ENCODE peak calls at places on chromosomes 2 and 18, in five cellular contexts. S is AML-193; U is stimulated activated CD4-positive, alpha-beta T cell treated with anti-CD3 and anti-CD28 coated beads, Interleukin-2, amount 100 ng/mL, for 48 hours; Y is lung microvascular endothelial cell; J is pons. A is an unnamed sample.

GRCh38 chr2:180573951-180574350 is 406.5 kb upstream of the UBE2E3 start:
- DNase-seq in S (no peak), U (no peak), Y (no peak), J (no peak), A (no peak)

GRCh38 chr2:11097038-11097720 is 58.1 kb upstream of the SLC66A3 start:
- DNase-seq in S (no peak), U (no peak), Y (no peak), J (no peak), A (no peak)

GRCh38 chr2:62998949-62999348 is 51.7 kb upstream of the OTX1 start:
- DNase-seq in S (no peak), U (no peak), Y (peak; percentile 25), J (no peak), A (no peak)

GRCh38 chr2:64222351-64222750 is 78.1 kb upstream of the PELI1 start:
- DNase-seq in S (no peak), U (no peak), Y (peak; percentile 80), J (peak; percentile 85), A (no peak)

GRCh38 chr2:40543381-40543780 is 91.5 kb upstream of the SLC8A1 start:
- DNase-seq in S (no peak), U (no peak), Y (no peak), J (no peak), A (no peak)

GRCh38 chr2:38037325-38037724 is 38.6 kb downstream of the CYP1B1 start:
- DNase-seq in S (no peak), U (no peak), Y (no peak), J (no peak), A (no peak)

GRCh38 chr2:239744706-239745340 is 280.3 kb downstream of the NDUFA10 start:
- DNase-seq in S (no peak), U (no peak), Y (no peak), J (no peak), A (no peak)

GRCh38 chr2:26672112-26672817 is 20.3 kb upstream of the KCNK3 start:
- DNase-seq in S (no peak), U (no peak), Y (no peak), J (no peak), A (no peak)

GRCh38 chr2:46162329-46162870 is 134.8 kb upstream of the EPAS1 start:
- DNase-seq in S (no peak), U (no peak), Y (no peak), J (no peak), A (no peak)

GRCh38 chr2:24237313-24237712 is 62.5 kb downstream of the FAM228A start:
- DNase-seq in S (no peak), U (no peak), Y (no peak), J (no peak), A (no peak)

GRCh38 chr18:48333563-48333962 is 75.6 kb downstream of the ZBTB7C start:
- DNase-seq in S (no peak), U (no peak), Y (no peak), J (no peak), A (no peak)

GRCh38 chr2:190551928-190552327 is 17.4 kb upstream of the NEMP2 start:
- DNase-seq in S (peak; percentile 50), U (no peak), Y (no peak), J (no peak), A (no peak)

GRCh38 chr18:27615345-27615844 is 430.3 kb upstream of the CHST9 start:
- DNase-seq in S (no peak), U (no peak), Y (no peak), J (no peak), A (no peak)

GRCh38 chr2:200479617-200480292 is 30.1 kb downstream of the KCTD18 start:
- DNase-seq in S (no peak), U (no peak), Y (peak; percentile 23), J (no peak), A (no peak)

GRCh38 chr2:46796843-46797625 is 118.6 kb downstream of the MCFD2 start:
- DNase-seq in S (no peak), U (no peak), Y (no peak), J (no peak), A (no peak)

GRCh38 chr18:74375999-74376398 is 60.4 kb downstream of the C18orf63 start:
- DNase-seq in S (no peak), U (no peak), Y (no peak), J (no peak), A (no peak)

GRCh38 chr18:13530879-13531387 is 195.4 kb downstream of the FAM210A start:
- DNase-seq in S (peak; percentile 65), U (no peak), Y (peak; percentile 76), J (peak; percentile 82), A (no peak)

GRCh38 chr2:157479081-157480027 is 35.5 kb upstream of the CYTIP start:
- DNase-seq in S (no peak), U (no peak), Y (no peak), J (no peak), A (no peak)

GRCh38 chr18:6947328-6948030 is 170.1 kb downstream of the LAMA1 start:
- DNase-seq in S (no peak), U (no peak), Y (no peak), J (no peak), A (no peak)

A was measured in breast epithelium.